ENCODE peak calls at places on chromosome 22, in ten cellular contexts. One of them, this sample, is unnamed.

GRCh38 chr22:22103078-22103593 is 120.5 kb upstream of the TOP3B start:
- DNase-seq in right atrium auricular region: peak
- DNase-seq in foreskin fibroblast: no peak
- DNase-seq in uterus: no peak
- DNase-seq in tibial artery: no peak
- DNase-seq in cardiac muscle cell: no peak
- DNase-seq in A549: peak
- DNase-seq in psoas muscle: no peak
- DNase-seq in PC-3: peak
- DNase-seq in ovary: no peak
- DNase-seq in this sample: no peak

GRCh38 chr22:30299322-30299721 is 10.0 kb upstream of the CASTOR1 start:
- DNase-seq in right atrium auricular region: no peak
- DNase-seq in foreskin fibroblast: no peak
- DNase-seq in uterus: no peak
- DNase-seq in tibial artery: no peak
- DNase-seq in cardiac muscle cell: no peak
- DNase-seq in A549: no peak
- DNase-seq in psoas muscle: no peak
- DNase-seq in PC-3: no peak
- DNase-seq in ovary: no peak
- DNase-seq in this sample: no peak

GRCh38 chr22:23184100-23184763 is 3.9 kb downstream of the BCR start:
- DNase-seq in right atrium auricular region: no peak
- DNase-seq in foreskin fibroblast: no peak
- DNase-seq in uterus: no peak
- DNase-seq in tibial artery: no peak
- DNase-seq in cardiac muscle cell: no peak
- DNase-seq in A549: no peak
- DNase-seq in psoas muscle: no peak
- DNase-seq in PC-3: no peak
- DNase-seq in ovary: no peak
- DNase-seq in this sample: no peak

GRCh38 chr22:23984430-23984829 is 4.5 kb downstream of the GSTT2 start:
- DNase-seq in right atrium auricular region: no peak
- DNase-seq in foreskin fibroblast: peak
- DNase-seq in uterus: no peak
- DNase-seq in tibial artery: no peak
- DNase-seq in cardiac muscle cell: peak
- DNase-seq in A549: no peak
- DNase-seq in psoas muscle: no peak
- DNase-seq in PC-3: no peak
- DNase-seq in ovary: no peak
- DNase-seq in this sample: peak

GRCh38 chr22:32623943-32624342 is 149.3 kb downstream of the FBXO7 start:
- DNase-seq in right atrium auricular region: peak
- DNase-seq in foreskin fibroblast: peak
- DNase-seq in uterus: peak
- DNase-seq in tibial artery: peak
- DNase-seq in cardiac muscle cell: peak
- DNase-seq in A549: no peak
- DNase-seq in psoas muscle: peak
- DNase-seq in PC-3: no peak
- DNase-seq in ovary: peak
- DNase-seq in this sample: peak

GRCh38 chr22:46436595-46437163 is 100.7 kb downstream of the CELSR1 start:
- DNase-seq in right atrium auricular region: no peak
- DNase-seq in foreskin fibroblast: peak
- DNase-seq in uterus: no peak
- DNase-seq in tibial artery: no peak
- DNase-seq in cardiac muscle cell: peak
- DNase-seq in A549: no peak
- DNase-seq in psoas muscle: no peak
- DNase-seq in PC-3: peak
- DNase-seq in ovary: no peak
- DNase-seq in this sample: peak

GRCh38 chr22:48319321-48320047 is 1508.2 kb downstream of the BRD1 start:
- DNase-seq in right atrium auricular region: no peak
- DNase-seq in foreskin fibroblast: no peak
- DNase-seq in uterus: no peak
- DNase-seq in tibial artery: peak
- DNase-seq in cardiac muscle cell: no peak
- DNase-seq in A549: no peak
- DNase-seq in psoas muscle: no peak
- DNase-seq in PC-3: no peak
- DNase-seq in ovary: no peak
- DNase-seq in this sample: no peak

GRCh38 chr22:45497268-45497667 is 5.4 kb upstream of the FBLN1 start:
- DNase-seq in right atrium auricular region: no peak
- DNase-seq in foreskin fibroblast: no peak
- DNase-seq in uterus: no peak
- DNase-seq in tibial artery: no peak
- DNase-seq in cardiac muscle cell: no peak
- DNase-seq in A549: no peak
- DNase-seq in psoas muscle: no peak
- DNase-seq in PC-3: no peak
- DNase-seq in ovary: no peak
- DNase-seq in this sample: no peak

GRCh38 chr22:41975299-41976069 is 6.2 kb downstream of the SEPTIN3 start:
- DNase-seq in right atrium auricular region: no peak
- DNase-seq in foreskin fibroblast: no peak
- DNase-seq in uterus: no peak
- DNase-seq in tibial artery: no peak
- DNase-seq in cardiac muscle cell: no peak
- DNase-seq in A549: no peak
- DNase-seq in psoas muscle: no peak
- DNase-seq in PC-3: no peak
- DNase-seq in ovary: no peak
- DNase-seq in this sample: no peak
- H3K4me3 ChIP-seq in right atrium auricular region: no peak
- H3K4me3 ChIP-seq in foreskin fibroblast: no peak
- H3K4me3 ChIP-seq in uterus: no peak
- H3K4me3 ChIP-seq in tibial artery: no peak
- H3K4me3 ChIP-seq in cardiac muscle cell: no peak
- H3K4me3 ChIP-seq in A549: no peak
- H3K4me3 ChIP-seq in psoas muscle: no peak
- H3K4me3 ChIP-seq in PC-3: no peak
- H3K4me3 ChIP-seq in ovary: no peak
- H3K4me3 ChIP-seq in this sample: no peak

GRCh38 chr22:39532215-39533071 is at the start of gene RPS19BP1:
- DNase-seq in right atrium auricular region: peak
- DNase-seq in foreskin fibroblast: peak
- DNase-seq in uterus: peak
- DNase-seq in tibial artery: peak
- DNase-seq in cardiac muscle cell: peak
- DNase-seq in A549: peak
- DNase-seq in psoas muscle: peak
- DNase-seq in PC-3: peak
- DNase-seq in ovary: peak
- DNase-seq in this sample: peak
- TF ChIP-seq CTCF in right atrium auricular region: no peak
- TF ChIP-seq CTCF in foreskin fibroblast: no peak
- TF ChIP-seq CTCF in uterus: peak
- TF ChIP-seq CTCF in tibial artery: no peak
- TF ChIP-seq CTCF in cardiac muscle cell: no peak
- TF ChIP-seq CTCF in A549: no peak
- TF ChIP-seq CTCF in psoas muscle: no peak
- TF ChIP-seq CTCF in PC-3: no peak
- TF ChIP-seq CTCF in ovary: no peak
- TF ChIP-seq CTCF in this sample: no peak

GRCh38 chr22:16815073-16815472 is 10.1 kb downstream of the XKR3 start:
- DNase-seq in right atrium auricular region: no peak
- DNase-seq in foreskin fibroblast: no peak
- DNase-seq in uterus: no peak
- DNase-seq in tibial artery: no peak
- DNase-seq in cardiac muscle cell: no peak
- DNase-seq in A549: no peak
- DNase-seq in psoas muscle: no peak
- DNase-seq in PC-3: no peak
- DNase-seq in ovary: no peak
- DNase-seq in this sample: no peak
- H3K4me3 ChIP-seq in right atrium auricular region: no peak
- H3K4me3 ChIP-seq in foreskin fibroblast: no peak
- H3K4me3 ChIP-seq in uterus: no peak
- H3K4me3 ChIP-seq in tibial artery: no peak
- H3K4me3 ChIP-seq in cardiac muscle cell: no peak
- H3K4me3 ChIP-seq in A549: no peak
- H3K4me3 ChIP-seq in psoas muscle: no peak
- H3K4me3 ChIP-seq in PC-3: no peak
- H3K4me3 ChIP-seq in ovary: no peak
- H3K4me3 ChIP-seq in this sample: no peak

GRCh38 chr22:39349506-39349966 is 255 bp upstream of the SYNGR1 start:
- DNase-seq in right atrium auricular region: no peak
- DNase-seq in foreskin fibroblast: no peak
- DNase-seq in uterus: peak
- DNase-seq in tibial artery: no peak
- DNase-seq in cardiac muscle cell: peak
- DNase-seq in A549: peak
- DNase-seq in psoas muscle: peak
- DNase-seq in PC-3: peak
- DNase-seq in ovary: peak
- DNase-seq in this sample: no peak
- TF ChIP-seq CTCF in right atrium auricular region: no peak
- TF ChIP-seq CTCF in foreskin fibroblast: no peak
- TF ChIP-seq CTCF in uterus: no peak
- TF ChIP-seq CTCF in tibial artery: no peak
- TF ChIP-seq CTCF in cardiac muscle cell: no peak
- TF ChIP-seq CTCF in A549: no peak
- TF ChIP-seq CTCF in psoas muscle: no peak
- TF ChIP-seq CTCF in PC-3: no peak
- TF ChIP-seq CTCF in ovary: no peak
- TF ChIP-seq CTCF in this sample: no peak

GRCh38 chr22:42439821-42440674 is 7.8 kb upstream of the NFAM1 start:
- DNase-seq in right atrium auricular region: no peak
- DNase-seq in foreskin fibroblast: no peak
- DNase-seq in uterus: peak
- DNase-seq in tibial artery: peak
- DNase-seq in cardiac muscle cell: peak
- DNase-seq in A549: no peak
- DNase-seq in psoas muscle: peak
- DNase-seq in PC-3: peak
- DNase-seq in ovary: no peak
- DNase-seq in this sample: peak
- H3K4me3 ChIP-seq in right atrium auricular region: no peak
- H3K4me3 ChIP-seq in foreskin fibroblast: no peak
- H3K4me3 ChIP-seq in uterus: no peak
- H3K4me3 ChIP-seq in tibial artery: no peak
- H3K4me3 ChIP-seq in cardiac muscle cell: no peak
- H3K4me3 ChIP-seq in A549: no peak
- H3K4me3 ChIP-seq in psoas muscle: peak
- H3K4me3 ChIP-seq in PC-3: no peak
- H3K4me3 ChIP-seq in ovary: no peak
- H3K4me3 ChIP-seq in this sample: no peak

GRCh38 chr22:42905702-42906183 is 48.7 kb upstream of the ARFGAP3 start:
- DNase-seq in right atrium auricular region: no peak
- DNase-seq in foreskin fibroblast: no peak
- DNase-seq in uterus: no peak
- DNase-seq in tibial artery: peak
- DNase-seq in cardiac muscle cell: no peak
- DNase-seq in A549: no peak
- DNase-seq in psoas muscle: peak
- DNase-seq in PC-3: no peak
- DNase-seq in ovary: peak
- DNase-seq in this sample: no peak
- TF ChIP-seq CTCF in right atrium auricular region: no peak
- TF ChIP-seq CTCF in foreskin fibroblast: no peak
- TF ChIP-seq CTCF in uterus: no peak
- TF ChIP-seq CTCF in tibial artery: no peak
- TF ChIP-seq CTCF in cardiac muscle cell: no peak
- TF ChIP-seq CTCF in A549: no peak
- TF ChIP-seq CTCF in psoas muscle: no peak
- TF ChIP-seq CTCF in PC-3: no peak
- TF ChIP-seq CTCF in ovary: no peak
- TF ChIP-seq CTCF in this sample: no peak

GRCh38 chr22:38706101-38706884 is 549 bp downstream of the GTPBP1 start:
- DNase-seq in right atrium auricular region: peak
- DNase-seq in foreskin fibroblast: no peak
- DNase-seq in uterus: peak
- DNase-seq in tibial artery: peak
- DNase-seq in cardiac muscle cell: peak
- DNase-seq in A549: no peak
- DNase-seq in psoas muscle: peak
- DNase-seq in PC-3: no peak
- DNase-seq in ovary: peak
- DNase-seq in this sample: peak

GRCh38 chr22:38705235-38706100 is at the start of gene GTPBP1:
- DNase-seq in right atrium auricular region: peak
- DNase-seq in foreskin fibroblast: peak
- DNase-seq in uterus: peak
- DNase-seq in tibial artery: peak
- DNase-seq in cardiac muscle cell: peak
- DNase-seq in A549: peak
- DNase-seq in psoas muscle: peak
- DNase-seq in PC-3: peak
- DNase-seq in ovary: peak
- DNase-seq in this sample: peak

GRCh38 chr22:38706885-38707180 is 1.1 kb downstream of the GTPBP1 start:
- DNase-seq in right atrium auricular region: no peak
- DNase-seq in foreskin fibroblast: no peak
- DNase-seq in uterus: no peak
- DNase-seq in tibial artery: no peak
- DNase-seq in cardiac muscle cell: no peak
- DNase-seq in A549: no peak
- DNase-seq in psoas muscle: no peak
- DNase-seq in PC-3: peak
- DNase-seq in ovary: no peak
- DNase-seq in this sample: peak

GRCh38 chr22:38707346-38707745 is 1.6 kb downstream of the GTPBP1 start:
- DNase-seq in right atrium auricular region: no peak
- DNase-seq in foreskin fibroblast: no peak
- DNase-seq in uterus: no peak
- DNase-seq in tibial artery: no peak
- DNase-seq in cardiac muscle cell: peak
- DNase-seq in A549: peak
- DNase-seq in psoas muscle: no peak
- DNase-seq in PC-3: peak
- DNase-seq in ovary: no peak
- DNase-seq in this sample: peak

DNA sequence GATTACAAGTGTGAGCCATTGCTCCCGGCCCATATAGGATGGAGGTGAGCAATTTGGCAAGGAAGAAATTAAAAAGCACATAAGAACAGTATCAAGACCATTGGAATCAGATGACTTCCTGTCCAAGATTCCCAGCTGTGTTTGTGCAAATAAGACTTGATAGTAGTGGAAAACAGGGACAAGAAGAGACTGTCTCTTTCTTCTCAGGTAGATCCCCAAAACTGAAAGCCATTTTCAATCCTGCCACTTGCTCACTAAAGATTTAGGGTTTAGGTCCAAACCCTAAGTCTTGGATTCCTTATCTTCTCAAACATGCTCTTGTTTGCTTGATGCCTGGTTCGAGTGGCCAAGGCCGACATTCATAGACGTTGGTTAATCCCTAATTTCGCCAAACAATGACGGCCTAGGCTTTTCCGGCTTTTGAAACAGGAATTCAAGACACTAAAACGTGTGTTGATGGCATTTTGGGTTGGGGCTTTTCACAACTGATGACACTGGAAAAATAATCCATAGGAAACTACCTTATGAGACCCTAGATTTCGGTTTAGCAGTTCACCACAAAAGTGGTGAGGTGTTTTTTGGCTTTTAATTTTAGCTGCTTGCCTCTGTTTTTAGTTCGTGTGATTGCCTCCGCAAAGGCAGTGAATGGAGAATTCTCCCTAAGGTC is 1.0 kb upstream of the GTPBP1 start:
- DNase-seq in right atrium auricular region: no peak
- DNase-seq in foreskin fibroblast: no peak
- DNase-seq in uterus: no peak
- DNase-seq in tibial artery: no peak
- DNase-seq in cardiac muscle cell: no peak
- DNase-seq in A549: no peak
- DNase-seq in psoas muscle: no peak
- DNase-seq in PC-3: no peak
- DNase-seq in ovary: no peak
- DNase-seq in this sample: no peak
- H3K4me3 ChIP-seq in right atrium auricular region: peak
- H3K4me3 ChIP-seq in foreskin fibroblast: peak
- H3K4me3 ChIP-seq in uterus: peak
- H3K4me3 ChIP-seq in tibial artery: peak
- H3K4me3 ChIP-seq in cardiac muscle cell: peak
- H3K4me3 ChIP-seq in A549: peak
- H3K4me3 ChIP-seq in psoas muscle: peak
- H3K4me3 ChIP-seq in PC-3: peak
- H3K4me3 ChIP-seq in ovary: peak
- H3K4me3 ChIP-seq in this sample: peak